ENCODE peak calls at places on chromosomes 1 and 21, in six cellular contexts. One of them, this sample, is unnamed.

GRCh38 chr1:153688283-153688682 is 9.8 kb downstream of the NPR1 start:
- DNase-seq in activated T-cell treated with anti-CD3 and anti-CD28 coated beads, Interleukin-2, amount 50 U/mL, for 48 hours: no peak
- DNase-seq in T-helper 2 cell: no peak
- DNase-seq in left ventricle myocardium inferior: no peak
- DNase-seq in NCI-H1930: no peak
- DNase-seq in activated CD8-positive, alpha-beta memory T cell treated with anti-CD3 and anti-CD28 coated beads, Interleukin-2, amount 50 U/mL, for 48 hours: no peak
- DNase-seq in this sample: no peak

GRCh38 chr1:116726872-116727271 is 27.4 kb upstream of the CD2 start:
- DNase-seq in activated T-cell treated with anti-CD3 and anti-CD28 coated beads, Interleukin-2, amount 50 U/mL, for 48 hours: no peak
- DNase-seq in T-helper 2 cell: no peak
- DNase-seq in left ventricle myocardium inferior: no peak
- DNase-seq in NCI-H1930: no peak
- DNase-seq in activated CD8-positive, alpha-beta memory T cell treated with anti-CD3 and anti-CD28 coated beads, Interleukin-2, amount 50 U/mL, for 48 hours: no peak
- DNase-seq in this sample: no peak

GRCh38 chr1:22329171-22329540 is 122.5 kb upstream of the ZBTB40 start:
- DNase-seq in activated T-cell treated with anti-CD3 and anti-CD28 coated beads, Interleukin-2, amount 50 U/mL, for 48 hours: no peak
- DNase-seq in T-helper 2 cell: no peak
- DNase-seq in left ventricle myocardium inferior: no peak
- DNase-seq in NCI-H1930: no peak
- DNase-seq in activated CD8-positive, alpha-beta memory T cell treated with anti-CD3 and anti-CD28 coated beads, Interleukin-2, amount 50 U/mL, for 48 hours: no peak
- DNase-seq in this sample: no peak

GRCh38 chr1:154808261-154808908 is 61.7 kb downstream of the KCNN3 start:
- DNase-seq in activated T-cell treated with anti-CD3 and anti-CD28 coated beads, Interleukin-2, amount 50 U/mL, for 48 hours: no peak
- DNase-seq in T-helper 2 cell: no peak
- DNase-seq in left ventricle myocardium inferior: peak
- DNase-seq in NCI-H1930: no peak
- DNase-seq in activated CD8-positive, alpha-beta memory T cell treated with anti-CD3 and anti-CD28 coated beads, Interleukin-2, amount 50 U/mL, for 48 hours: no peak
- DNase-seq in this sample: no peak

GRCh38 chr1:109963864-109964263 is 20.7 kb upstream of the AHCYL1 start:
- DNase-seq in activated T-cell treated with anti-CD3 and anti-CD28 coated beads, Interleukin-2, amount 50 U/mL, for 48 hours: no peak
- DNase-seq in T-helper 2 cell: no peak
- DNase-seq in left ventricle myocardium inferior: no peak
- DNase-seq in NCI-H1930: no peak
- DNase-seq in activated CD8-positive, alpha-beta memory T cell treated with anti-CD3 and anti-CD28 coated beads, Interleukin-2, amount 50 U/mL, for 48 hours: no peak
- DNase-seq in this sample: no peak

GRCh38 chr1:200231787-200232222 is 178.0 kb downstream of the ZNF281 start:
- DNase-seq in activated T-cell treated with anti-CD3 and anti-CD28 coated beads, Interleukin-2, amount 50 U/mL, for 48 hours: no peak
- DNase-seq in T-helper 2 cell: no peak
- DNase-seq in left ventricle myocardium inferior: no peak
- DNase-seq in NCI-H1930: no peak
- DNase-seq in activated CD8-positive, alpha-beta memory T cell treated with anti-CD3 and anti-CD28 coated beads, Interleukin-2, amount 50 U/mL, for 48 hours: no peak
- DNase-seq in this sample: peak

GRCh38 chr1:26907071-26907922 is 6.5 kb downstream of the NR0B2 start:
- DNase-seq in activated T-cell treated with anti-CD3 and anti-CD28 coated beads, Interleukin-2, amount 50 U/mL, for 48 hours: no peak
- DNase-seq in T-helper 2 cell: no peak
- DNase-seq in left ventricle myocardium inferior: no peak
- DNase-seq in NCI-H1930: no peak
- DNase-seq in activated CD8-positive, alpha-beta memory T cell treated with anti-CD3 and anti-CD28 coated beads, Interleukin-2, amount 50 U/mL, for 48 hours: no peak
- DNase-seq in this sample: no peak

GRCh38 chr1:31364561-31365255 is 8.2 kb downstream of the FABP3 start:
- DNase-seq in activated T-cell treated with anti-CD3 and anti-CD28 coated beads, Interleukin-2, amount 50 U/mL, for 48 hours: no peak
- DNase-seq in T-helper 2 cell: no peak
- DNase-seq in left ventricle myocardium inferior: no peak
- DNase-seq in NCI-H1930: no peak
- DNase-seq in activated CD8-positive, alpha-beta memory T cell treated with anti-CD3 and anti-CD28 coated beads, Interleukin-2, amount 50 U/mL, for 48 hours: no peak
- DNase-seq in this sample: no peak

GRCh38 chr21:42971897-42972275 is 2.5 kb upstream of the PKNOX1 start:
- DNase-seq in activated T-cell treated with anti-CD3 and anti-CD28 coated beads, Interleukin-2, amount 50 U/mL, for 48 hours: no peak
- DNase-seq in T-helper 2 cell: no peak
- DNase-seq in left ventricle myocardium inferior: no peak
- DNase-seq in NCI-H1930: no peak
- DNase-seq in activated CD8-positive, alpha-beta memory T cell treated with anti-CD3 and anti-CD28 coated beads, Interleukin-2, amount 50 U/mL, for 48 hours: no peak
- DNase-seq in this sample: no peak

GRCh38 chr1:20358761-20359263 is 68.1 kb downstream of the VWA5B1 start:
- DNase-seq in activated T-cell treated with anti-CD3 and anti-CD28 coated beads, Interleukin-2, amount 50 U/mL, for 48 hours: no peak
- DNase-seq in T-helper 2 cell: no peak
- DNase-seq in left ventricle myocardium inferior: peak
- DNase-seq in NCI-H1930: no peak
- DNase-seq in activated CD8-positive, alpha-beta memory T cell treated with anti-CD3 and anti-CD28 coated beads, Interleukin-2, amount 50 U/mL, for 48 hours: no peak
- DNase-seq in this sample: no peak

GRCh38 chr1:92230736-92231135 is 13.0 kb downstream of the C1orf146 start:
- DNase-seq in activated T-cell treated with anti-CD3 and anti-CD28 coated beads, Interleukin-2, amount 50 U/mL, for 48 hours: no peak
- DNase-seq in T-helper 2 cell: no peak
- DNase-seq in left ventricle myocardium inferior: no peak
- DNase-seq in NCI-H1930: no peak
- DNase-seq in activated CD8-positive, alpha-beta memory T cell treated with anti-CD3 and anti-CD28 coated beads, Interleukin-2, amount 50 U/mL, for 48 hours: no peak
- DNase-seq in this sample: no peak

GRCh38 chr1:89125571-89126233 is at the start of gene GBP2:
- DNase-seq in activated T-cell treated with anti-CD3 and anti-CD28 coated beads, Interleukin-2, amount 50 U/mL, for 48 hours: peak
- DNase-seq in T-helper 2 cell: no peak
- DNase-seq in left ventricle myocardium inferior: no peak
- DNase-seq in NCI-H1930: no peak
- DNase-seq in activated CD8-positive, alpha-beta memory T cell treated with anti-CD3 and anti-CD28 coated beads, Interleukin-2, amount 50 U/mL, for 48 hours: peak
- DNase-seq in this sample: no peak

GRCh38 chr1:197180252-197180878 is 33.9 kb upstream of the ASPM start:
- DNase-seq in activated T-cell treated with anti-CD3 and anti-CD28 coated beads, Interleukin-2, amount 50 U/mL, for 48 hours: no peak
- DNase-seq in T-helper 2 cell: no peak
- DNase-seq in left ventricle myocardium inferior: no peak
- DNase-seq in NCI-H1930: peak
- DNase-seq in activated CD8-positive, alpha-beta memory T cell treated with anti-CD3 and anti-CD28 coated beads, Interleukin-2, amount 50 U/mL, for 48 hours: no peak
- DNase-seq in this sample: no peak

GRCh38 chr1:36365310-36365895 is 20.3 kb downstream of the STK40 start:
- DNase-seq in activated T-cell treated with anti-CD3 and anti-CD28 coated beads, Interleukin-2, amount 50 U/mL, for 48 hours: no peak
- DNase-seq in T-helper 2 cell: no peak
- DNase-seq in left ventricle myocardium inferior: peak
- DNase-seq in NCI-H1930: no peak
- DNase-seq in activated CD8-positive, alpha-beta memory T cell treated with anti-CD3 and anti-CD28 coated beads, Interleukin-2, amount 50 U/mL, for 48 hours: no peak
- DNase-seq in this sample: no peak

GRCh38 chr1:154822717-154823116 is 47.4 kb downstream of the KCNN3 start:
- DNase-seq in activated T-cell treated with anti-CD3 and anti-CD28 coated beads, Interleukin-2, amount 50 U/mL, for 48 hours: no peak
- DNase-seq in T-helper 2 cell: no peak
- DNase-seq in left ventricle myocardium inferior: no peak
- DNase-seq in NCI-H1930: no peak
- DNase-seq in activated CD8-positive, alpha-beta memory T cell treated with anti-CD3 and anti-CD28 coated beads, Interleukin-2, amount 50 U/mL, for 48 hours: no peak
- DNase-seq in this sample: no peak

GRCh38 chr1:87524021-87524754 is 195.5 kb downstream of the LMO4 start:
- DNase-seq in activated T-cell treated with anti-CD3 and anti-CD28 coated beads, Interleukin-2, amount 50 U/mL, for 48 hours: no peak
- DNase-seq in T-helper 2 cell: no peak
- DNase-seq in left ventricle myocardium inferior: peak
- DNase-seq in NCI-H1930: no peak
- DNase-seq in activated CD8-positive, alpha-beta memory T cell treated with anti-CD3 and anti-CD28 coated beads, Interleukin-2, amount 50 U/mL, for 48 hours: no peak
- DNase-seq in this sample: no peak

GRCh38 chr1:24594328-24594598 is 38.4 kb downstream of the NCMAP start:
- DNase-seq in activated T-cell treated with anti-CD3 and anti-CD28 coated beads, Interleukin-2, amount 50 U/mL, for 48 hours: no peak
- DNase-seq in T-helper 2 cell: no peak
- DNase-seq in left ventricle myocardium inferior: no peak
- DNase-seq in NCI-H1930: no peak
- DNase-seq in activated CD8-positive, alpha-beta memory T cell treated with anti-CD3 and anti-CD28 coated beads, Interleukin-2, amount 50 U/mL, for 48 hours: no peak
- DNase-seq in this sample: no peak

GRCh38 chr21:45248893-45249381 is 38.8 kb downstream of the POFUT2 start:
- DNase-seq in activated T-cell treated with anti-CD3 and anti-CD28 coated beads, Interleukin-2, amount 50 U/mL, for 48 hours: no peak
- DNase-seq in T-helper 2 cell: no peak
- DNase-seq in left ventricle myocardium inferior: no peak
- DNase-seq in NCI-H1930: no peak
- DNase-seq in activated CD8-positive, alpha-beta memory T cell treated with anti-CD3 and anti-CD28 coated beads, Interleukin-2, amount 50 U/mL, for 48 hours: peak
- DNase-seq in this sample: no peak

GRCh38 chr21:32200029-32200428 is 78.8 kb downstream of the MIS18A start:
- DNase-seq in activated T-cell treated with anti-CD3 and anti-CD28 coated beads, Interleukin-2, amount 50 U/mL, for 48 hours: no peak
- DNase-seq in T-helper 2 cell: no peak
- DNase-seq in left ventricle myocardium inferior: no peak
- DNase-seq in NCI-H1930: no peak
- DNase-seq in activated CD8-positive, alpha-beta memory T cell treated with anti-CD3 and anti-CD28 coated beads, Interleukin-2, amount 50 U/mL, for 48 hours: no peak
- DNase-seq in this sample: no peak

GRCh38 chr1:91736999-91737615 is 148.8 kb downstream of the TGFBR3 start:
- DNase-seq in activated T-cell treated with anti-CD3 and anti-CD28 coated beads, Interleukin-2, amount 50 U/mL, for 48 hours: no peak
- DNase-seq in T-helper 2 cell: no peak
- DNase-seq in left ventricle myocardium inferior: no peak
- DNase-seq in NCI-H1930: no peak
- DNase-seq in activated CD8-positive, alpha-beta memory T cell treated with anti-CD3 and anti-CD28 coated beads, Interleukin-2, amount 50 U/mL, for 48 hours: no peak
- DNase-seq in this sample: no peak

GRCh38 chr1:66711420-66711819 is 40.8 kb upstream of the DYNLT5 start:
- DNase-seq in activated T-cell treated with anti-CD3 and anti-CD28 coated beads, Interleukin-2, amount 50 U/mL, for 48 hours: no peak
- DNase-seq in T-helper 2 cell: no peak
- DNase-seq in left ventricle myocardium inferior: no peak
- DNase-seq in NCI-H1930: no peak
- DNase-seq in activated CD8-positive, alpha-beta memory T cell treated with anti-CD3 and anti-CD28 coated beads, Interleukin-2, amount 50 U/mL, for 48 hours: no peak
- DNase-seq in this sample: no peak

GRCh38 chr1:161159087-161159914 is at the start of gene USP21:
- DNase-seq in activated T-cell treated with anti-CD3 and anti-CD28 coated beads, Interleukin-2, amount 50 U/mL, for 48 hours: peak
- DNase-seq in T-helper 2 cell: peak
- DNase-seq in left ventricle myocardium inferior: peak
- DNase-seq in NCI-H1930: peak
- DNase-seq in activated CD8-positive, alpha-beta memory T cell treated with anti-CD3 and anti-CD28 coated beads, Interleukin-2, amount 50 U/mL, for 48 hours: peak
- DNase-seq in this sample: peak

GRCh38 chr1:206729050-206729449 is 41.5 kb upstream of the IL19 start:
- DNase-seq in activated T-cell treated with anti-CD3 and anti-CD28 coated beads, Interleukin-2, amount 50 U/mL, for 48 hours: no peak
- DNase-seq in T-helper 2 cell: no peak
- DNase-seq in left ventricle myocardium inferior: no peak
- DNase-seq in NCI-H1930: no peak
- DNase-seq in activated CD8-positive, alpha-beta memory T cell treated with anti-CD3 and anti-CD28 coated beads, Interleukin-2, amount 50 U/mL, for 48 hours: no peak
- DNase-seq in this sample: no peak

GRCh38 chr1:206761369-206761768 is 9.2 kb upstream of the IL19 start:
- DNase-seq in activated T-cell treated with anti-CD3 and anti-CD28 coated beads, Interleukin-2, amount 50 U/mL, for 48 hours: no peak
- DNase-seq in T-helper 2 cell: no peak
- DNase-seq in left ventricle myocardium inferior: no peak
- DNase-seq in NCI-H1930: no peak
- DNase-seq in activated CD8-positive, alpha-beta memory T cell treated with anti-CD3 and anti-CD28 coated beads, Interleukin-2, amount 50 U/mL, for 48 hours: no peak
- DNase-seq in this sample: no peak

GRCh38 chr1:228090613-228091081 is 8.1 kb downstream of the ARF1 start:
- DNase-seq in activated T-cell treated with anti-CD3 and anti-CD28 coated beads, Interleukin-2, amount 50 U/mL, for 48 hours: no peak
- DNase-seq in T-helper 2 cell: no peak
- DNase-seq in left ventricle myocardium inferior: no peak
- DNase-seq in NCI-H1930: no peak
- DNase-seq in activated CD8-positive, alpha-beta memory T cell treated with anti-CD3 and anti-CD28 coated beads, Interleukin-2, amount 50 U/mL, for 48 hours: no peak
- DNase-seq in this sample: no peak

GRCh38 chr1:215605011-215605621 is 38.0 kb downstream of the KCTD3 start:
- DNase-seq in activated T-cell treated with anti-CD3 and anti-CD28 coated beads, Interleukin-2, amount 50 U/mL, for 48 hours: no peak
- DNase-seq in T-helper 2 cell: no peak
- DNase-seq in left ventricle myocardium inferior: no peak
- DNase-seq in NCI-H1930: no peak
- DNase-seq in activated CD8-positive, alpha-beta memory T cell treated with anti-CD3 and anti-CD28 coated beads, Interleukin-2, amount 50 U/mL, for 48 hours: no peak
- DNase-seq in this sample: no peak

GRCh38 chr1:229857585-229857984 is 209.5 kb upstream of the GALNT2 start:
- DNase-seq in activated T-cell treated with anti-CD3 and anti-CD28 coated beads, Interleukin-2, amount 50 U/mL, for 48 hours: no peak
- DNase-seq in T-helper 2 cell: no peak
- DNase-seq in left ventricle myocardium inferior: no peak
- DNase-seq in NCI-H1930: no peak
- DNase-seq in activated CD8-positive, alpha-beta memory T cell treated with anti-CD3 and anti-CD28 coated beads, Interleukin-2, amount 50 U/mL, for 48 hours: no peak
- DNase-seq in this sample: no peak

GRCh38 chr1:149849246-149849946 is 50.0 kb upstream of the BOLA1 start:
- DNase-seq in activated T-cell treated with anti-CD3 and anti-CD28 coated beads, Interleukin-2, amount 50 U/mL, for 48 hours: no peak
- DNase-seq in T-helper 2 cell: no peak
- DNase-seq in left ventricle myocardium inferior: no peak
- DNase-seq in NCI-H1930: no peak
- DNase-seq in activated CD8-positive, alpha-beta memory T cell treated with anti-CD3 and anti-CD28 coated beads, Interleukin-2, amount 50 U/mL, for 48 hours: no peak
- DNase-seq in this sample: no peak

GRCh38 chr1:87800006-87800405 is 471.3 kb downstream of the LMO4 start:
- DNase-seq in activated T-cell treated with anti-CD3 and anti-CD28 coated beads, Interleukin-2, amount 50 U/mL, for 48 hours: no peak
- DNase-seq in T-helper 2 cell: no peak
- DNase-seq in left ventricle myocardium inferior: no peak
- DNase-seq in NCI-H1930: no peak
- DNase-seq in activated CD8-positive, alpha-beta memory T cell treated with anti-CD3 and anti-CD28 coated beads, Interleukin-2, amount 50 U/mL, for 48 hours: no peak
- DNase-seq in this sample: no peak

GRCh38 chr1:152398812-152399698 is 15.0 kb downstream of the CRNN start:
- DNase-seq in activated T-cell treated with anti-CD3 and anti-CD28 coated beads, Interleukin-2, amount 50 U/mL, for 48 hours: no peak
- DNase-seq in T-helper 2 cell: no peak
- DNase-seq in left ventricle myocardium inferior: no peak
- DNase-seq in NCI-H1930: peak
- DNase-seq in activated CD8-positive, alpha-beta memory T cell treated with anti-CD3 and anti-CD28 coated beads, Interleukin-2, amount 50 U/mL, for 48 hours: no peak
- DNase-seq in this sample: no peak

GRCh38 chr1:206012086-206012859 is 9.1 kb upstream of the RAB7B start:
- DNase-seq in activated T-cell treated with anti-CD3 and anti-CD28 coated beads, Interleukin-2, amount 50 U/mL, for 48 hours: peak
- DNase-seq in T-helper 2 cell: no peak
- DNase-seq in left ventricle myocardium inferior: peak
- DNase-seq in NCI-H1930: no peak
- DNase-seq in activated CD8-positive, alpha-beta memory T cell treated with anti-CD3 and anti-CD28 coated beads, Interleukin-2, amount 50 U/mL, for 48 hours: no peak
- DNase-seq in this sample: no peak

GRCh38 chr1:9149837-9150581 is 21.1 kb upstream of the GPR157 start:
- DNase-seq in activated T-cell treated with anti-CD3 and anti-CD28 coated beads, Interleukin-2, amount 50 U/mL, for 48 hours: no peak
- DNase-seq in T-helper 2 cell: no peak
- DNase-seq in left ventricle myocardium inferior: peak
- DNase-seq in NCI-H1930: no peak
- DNase-seq in activated CD8-positive, alpha-beta memory T cell treated with anti-CD3 and anti-CD28 coated beads, Interleukin-2, amount 50 U/mL, for 48 hours: no peak
- DNase-seq in this sample: no peak

GRCh38 chr1:27152004-27152828 is 2.7 kb downstream of the SLC9A1 start:
- DNase-seq in activated T-cell treated with anti-CD3 and anti-CD28 coated beads, Interleukin-2, amount 50 U/mL, for 48 hours: no peak
- DNase-seq in T-helper 2 cell: no peak
- DNase-seq in left ventricle myocardium inferior: peak
- DNase-seq in NCI-H1930: no peak
- DNase-seq in activated CD8-positive, alpha-beta memory T cell treated with anti-CD3 and anti-CD28 coated beads, Interleukin-2, amount 50 U/mL, for 48 hours: no peak
- DNase-seq in this sample: no peak

This sample was measured in NCI-H2081 treated with DMSO at 0.1 percent for 48 hours.